ENCODE peak calls at places on chromosomes 11 and 22, in seven cellular contexts. One of them, this sample, is unnamed.

GRCh38 chr11:67674442-67674871 is at the start of gene ALDH3B2:
- DNase-seq in SK-N-SH: no peak
- DNase-seq in H1: no peak
- DNase-seq in HCT116: no peak
- DNase-seq in K562: no peak
- DNase-seq in GM12878: no peak
- DNase-seq in HepG2: no peak
- DNase-seq in this sample: peak

GRCh38 chr11:31233425-31233824 is 136.1 kb downstream of the DCDC1 start:
- DNase-seq in SK-N-SH: no peak
- DNase-seq in H1: no peak
- DNase-seq in HCT116: peak
- DNase-seq in K562: no peak
- DNase-seq in GM12878: no peak
- DNase-seq in HepG2: peak
- DNase-seq in this sample: no peak

GRCh38 chr11:111044751-111045407 is 200.6 kb upstream of the POU2AF2 start:
- DNase-seq in SK-N-SH: peak
- DNase-seq in H1: no peak
- DNase-seq in HCT116: no peak
- DNase-seq in K562: no peak
- DNase-seq in GM12878: no peak
- DNase-seq in HepG2: no peak
- DNase-seq in this sample: no peak

GRCh38 chr11:92131289-92131890 is 93.2 kb upstream of the FAT3 start:
- DNase-seq in SK-N-SH: no peak
- DNase-seq in H1: no peak
- DNase-seq in HCT116: no peak
- DNase-seq in K562: no peak
- DNase-seq in GM12878: no peak
- DNase-seq in HepG2: no peak
- DNase-seq in this sample: no peak

GRCh38 chr22:38203090-38203810 is 1.5 kb downstream of the MAFF start:
- DNase-seq in SK-N-SH: peak
- DNase-seq in H1: no peak
- DNase-seq in HCT116: no peak
- DNase-seq in K562: peak
- DNase-seq in GM12878: no peak
- DNase-seq in HepG2: peak
- DNase-seq in this sample: peak

GRCh38 chr11:95453616-95454118 is 222.7 kb upstream of the SESN3 start:
- DNase-seq in SK-N-SH: no peak
- DNase-seq in H1: no peak
- DNase-seq in HCT116: peak
- DNase-seq in K562: peak
- DNase-seq in GM12878: no peak
- DNase-seq in HepG2: no peak
- DNase-seq in this sample: no peak

GRCh38 chr11:2120359-2121100 is 18.7 kb downstream of the IGF2 start:
- DNase-seq in SK-N-SH: peak
- DNase-seq in H1: no peak
- DNase-seq in HCT116: no peak
- DNase-seq in K562: no peak
- DNase-seq in GM12878: no peak
- DNase-seq in HepG2: no peak
- DNase-seq in this sample: no peak

GRCh38 chr11:125333354-125334077 is 162.5 kb downstream of the FEZ1 start:
- DNase-seq in SK-N-SH: no peak
- DNase-seq in H1: no peak
- DNase-seq in HCT116: no peak
- DNase-seq in K562: no peak
- DNase-seq in GM12878: no peak
- DNase-seq in HepG2: no peak
- DNase-seq in this sample: no peak

GRCh38 chr11:19595840-19596751 is 116.5 kb upstream of the NAV2 start:
- DNase-seq in SK-N-SH: peak
- DNase-seq in H1: no peak
- DNase-seq in HCT116: no peak
- DNase-seq in K562: no peak
- DNase-seq in GM12878: no peak
- DNase-seq in HepG2: no peak
- DNase-seq in this sample: no peak

GRCh38 chr11:128424271-128424709 is 163.1 kb downstream of the ETS1 start:
- DNase-seq in SK-N-SH: no peak
- DNase-seq in H1: no peak
- DNase-seq in HCT116: no peak
- DNase-seq in K562: no peak
- DNase-seq in GM12878: no peak
- DNase-seq in HepG2: no peak
- DNase-seq in this sample: no peak

GRCh38 chr11:77065878-77066228 is 918 bp upstream of the CAPN5 start:
- DNase-seq in SK-N-SH: no peak
- DNase-seq in H1: no peak
- DNase-seq in HCT116: no peak
- DNase-seq in K562: no peak
- DNase-seq in GM12878: no peak
- DNase-seq in HepG2: no peak
- DNase-seq in this sample: no peak
- TF ChIP-seq JUND in SK-N-SH: no peak
- TF ChIP-seq JUND in H1: no peak
- TF ChIP-seq JUND in HCT116: no peak
- TF ChIP-seq JUND in K562: no peak
- TF ChIP-seq JUND in GM12878: no peak
- TF ChIP-seq JUND in HepG2: no peak
- TF ChIP-seq JUND in this sample: no peak

GRCh38 chr11:62432695-62433094 is 13.9 kb downstream of the SCGB1A1 start:
- DNase-seq in SK-N-SH: no peak
- DNase-seq in H1: no peak
- DNase-seq in HCT116: no peak
- DNase-seq in K562: no peak
- DNase-seq in GM12878: no peak
- DNase-seq in HepG2: peak
- DNase-seq in this sample: no peak

GRCh38 chr11:62430350-62430749 is 11.5 kb downstream of the SCGB1A1 start:
- DNase-seq in SK-N-SH: no peak
- DNase-seq in H1: no peak
- DNase-seq in HCT116: no peak
- DNase-seq in K562: no peak
- DNase-seq in GM12878: no peak
- DNase-seq in HepG2: no peak
- DNase-seq in this sample: no peak

GRCh38 chr11:62428871-62429601 is 10.2 kb downstream of the SCGB1A1 start:
- DNase-seq in SK-N-SH: no peak
- DNase-seq in H1: no peak
- DNase-seq in HCT116: no peak
- DNase-seq in K562: no peak
- DNase-seq in GM12878: no peak
- DNase-seq in HepG2: no peak
- DNase-seq in this sample: no peak

GRCh38 chr11:62433141-62433543 is 14.3 kb downstream of the SCGB1A1 start:
- DNase-seq in SK-N-SH: no peak
- DNase-seq in H1: no peak
- DNase-seq in HCT116: no peak
- DNase-seq in K562: no peak
- DNase-seq in GM12878: no peak
- DNase-seq in HepG2: no peak
- DNase-seq in this sample: no peak

DNA sequence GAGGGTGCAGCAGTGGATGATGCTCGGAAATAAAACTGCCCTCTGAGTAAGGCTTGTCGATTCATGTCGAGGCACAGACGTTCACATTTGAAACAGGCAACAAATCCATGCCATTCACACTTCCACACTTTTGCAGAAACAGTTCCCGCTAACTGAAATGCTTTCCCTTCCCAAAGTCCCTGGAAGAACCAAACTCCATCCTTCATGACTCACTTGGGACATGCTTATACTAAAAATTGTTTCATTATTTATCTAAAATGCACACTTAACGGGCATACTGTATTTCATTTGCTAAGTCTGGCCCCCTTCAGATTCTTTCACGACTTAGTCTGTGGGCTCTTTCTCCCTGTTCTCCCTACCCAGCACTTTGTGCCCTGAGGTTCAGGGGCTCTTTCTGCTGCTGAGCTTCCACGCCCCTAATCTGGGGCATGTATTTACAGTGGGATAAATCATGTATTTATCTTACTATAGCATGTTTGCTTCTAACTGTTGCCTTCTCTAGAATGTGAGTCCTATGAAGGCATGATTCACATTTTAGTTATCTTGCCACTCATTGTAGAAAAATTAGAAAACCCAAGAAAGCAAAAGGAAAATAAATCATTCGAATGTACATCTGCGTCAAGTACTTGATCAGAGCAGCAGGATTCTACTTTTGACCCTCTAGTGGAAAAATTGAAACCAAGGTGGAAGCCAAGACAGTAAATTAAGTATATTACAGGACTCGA is 12.5 kb downstream of the SCGB1A1 start:
- DNase-seq in SK-N-SH: no peak
- DNase-seq in H1: no peak
- DNase-seq in HCT116: no peak
- DNase-seq in K562: no peak
- DNase-seq in GM12878: no peak
- DNase-seq in HepG2: no peak
- DNase-seq in this sample: no peak
- TF ChIP-seq JUND in SK-N-SH: peak
- TF ChIP-seq JUND in H1: no peak
- TF ChIP-seq JUND in HCT116: no peak
- TF ChIP-seq JUND in K562: no peak
- TF ChIP-seq JUND in GM12878: no peak
- TF ChIP-seq JUND in HepG2: no peak
- TF ChIP-seq JUND in this sample: no peak

GRCh38 chr11:69947059-69947771 is 128.0 kb upstream of the FGF3 start:
- DNase-seq in SK-N-SH: no peak
- DNase-seq in H1: no peak
- DNase-seq in HCT116: peak
- DNase-seq in K562: peak
- DNase-seq in GM12878: no peak
- DNase-seq in HepG2: no peak
- DNase-seq in this sample: no peak

GRCh38 chr11:69949327-69949726 is 128.8 kb upstream of the ANO1 start:
- DNase-seq in SK-N-SH: no peak
- DNase-seq in H1: no peak
- DNase-seq in HCT116: peak
- DNase-seq in K562: peak
- DNase-seq in GM12878: no peak
- DNase-seq in HepG2: peak
- DNase-seq in this sample: no peak

GRCh38 chr11:69947772-69948255 is 128.6 kb upstream of the FGF3 start:
- DNase-seq in SK-N-SH: no peak
- DNase-seq in H1: no peak
- DNase-seq in HCT116: peak
- DNase-seq in K562: no peak
- DNase-seq in GM12878: no peak
- DNase-seq in HepG2: no peak
- DNase-seq in this sample: no peak

GRCh38 chr11:69950120-69950519 is 128.0 kb upstream of the ANO1 start:
- DNase-seq in SK-N-SH: peak
- DNase-seq in H1: peak
- DNase-seq in HCT116: peak
- DNase-seq in K562: peak
- DNase-seq in GM12878: no peak
- DNase-seq in HepG2: peak
- DNase-seq in this sample: peak

DNA sequence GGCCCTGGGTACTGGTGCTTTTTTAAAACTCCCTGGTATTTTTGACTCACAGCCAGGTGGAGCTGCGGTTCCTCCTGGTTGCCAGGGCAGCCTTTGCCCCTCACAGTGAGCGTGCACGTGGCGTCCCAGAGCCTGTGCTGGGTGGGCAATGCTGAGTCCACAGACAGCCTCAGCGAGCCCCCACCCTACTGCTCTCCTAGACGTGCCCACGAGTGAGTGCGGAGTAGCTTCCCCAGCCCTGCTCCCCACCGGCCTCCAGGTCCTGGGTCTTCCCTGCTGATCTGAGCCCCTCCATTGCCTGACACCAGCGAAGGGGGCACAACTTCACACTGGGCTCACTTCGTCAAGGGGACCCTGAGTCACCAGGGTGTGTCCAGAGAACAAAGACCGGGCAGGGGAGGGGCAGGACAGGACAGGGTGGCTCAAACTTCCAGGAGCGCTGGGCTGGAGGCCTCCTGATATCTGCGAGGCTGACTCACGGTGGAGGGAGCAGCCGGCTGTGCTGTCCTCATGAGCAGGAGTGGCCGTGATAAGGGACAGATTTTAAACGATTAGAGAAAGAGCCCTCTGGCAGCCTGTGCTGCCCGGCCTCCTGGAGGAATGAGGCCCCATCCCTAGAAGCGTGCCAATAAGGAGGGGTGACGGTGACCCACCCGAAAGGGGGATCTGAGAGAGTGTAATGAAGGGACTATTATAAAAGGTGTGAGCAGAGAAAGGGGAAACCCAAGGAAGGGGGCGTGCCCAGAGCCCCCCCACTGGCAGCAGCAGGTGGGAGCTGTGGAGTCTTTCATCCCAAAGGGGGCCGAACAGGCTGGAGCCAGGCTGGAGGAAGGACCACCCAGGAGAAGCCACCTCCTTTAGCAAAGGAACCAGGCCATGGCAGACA is 129.3 kb upstream of the FGF3 start:
- DNase-seq in SK-N-SH: peak
- DNase-seq in H1: no peak
- DNase-seq in HCT116: peak
- DNase-seq in K562: peak
- DNase-seq in GM12878: no peak
- DNase-seq in HepG2: peak
- DNase-seq in this sample: no peak
- TF ChIP-seq JUND in SK-N-SH: no peak
- TF ChIP-seq JUND in H1: no peak
- TF ChIP-seq JUND in HCT116: no peak
- TF ChIP-seq JUND in K562: peak
- TF ChIP-seq JUND in GM12878: no peak
- TF ChIP-seq JUND in HepG2: no peak
- TF ChIP-seq JUND in this sample: no peak

GRCh38 chr11:45267660-45268340 is 18.3 kb downstream of the SYT13 start:
- DNase-seq in SK-N-SH: no peak
- DNase-seq in H1: no peak
- DNase-seq in HCT116: no peak
- DNase-seq in K562: no peak
- DNase-seq in GM12878: no peak
- DNase-seq in HepG2: peak
- DNase-seq in this sample: no peak
- TF ChIP-seq JUND in SK-N-SH: no peak
- TF ChIP-seq JUND in H1: no peak
- TF ChIP-seq JUND in HCT116: no peak
- TF ChIP-seq JUND in K562: no peak
- TF ChIP-seq JUND in GM12878: no peak
- TF ChIP-seq JUND in HepG2: no peak
- TF ChIP-seq JUND in this sample: no peak

This sample was measured in T47D.